ENCODE peak calls at places on chromosomes 7 and 10, in seven cellular contexts. X is gastrocnemius medialis; R is brain pericyte; T is Right ventricle myocardium superior; B is AG09319; G is naive thymus-derived CD8-positive, alpha-beta T cell; J is activated CD4-positive, alpha-beta T cell treated with anti-CD3 and anti-CD28 coated beads for 24 hours. K is an unnamed sample.

GRCh38 chr10:117492504-117492903 is 50.0 kb upstream of the EMX2 start:
- DNase-seq in B (no peak), R (no peak), J (no peak), X (no peak), T (no peak), G (no peak), K (no peak)

GRCh38 chr7:114922652-114923402 is 933 bp downstream of the MDFIC start:
- DNase-seq in B (peak), X (peak), T (peak), J (peak), R (no peak), G (peak), K (peak)

GRCh38 chr7:142939226-142939910 is at the start of gene LLCFC1:
- DNase-seq in R (no peak), G (no peak), X (no peak), B (no peak), J (no peak), T (no peak), K (no peak)

GRCh38 chr10:64880546-64880945 is 1359.3 kb downstream of the REEP3 start:
- DNase-seq in J (no peak), B (no peak), G (no peak), T (no peak), R (no peak), X (no peak), K (no peak)

GRCh38 chr10:106214243-106214642 is 950.3 kb downstream of the SORCS1 start:
- DNase-seq in T (no peak), J (no peak), X (no peak), B (no peak), R (no peak), G (no peak), K (no peak)

GRCh38 chr7:94360926-94361325 is 33.8 kb upstream of the COL1A2 start:
- DNase-seq in T (no peak), G (no peak), X (no peak), J (no peak), B (no peak), R (no peak), K (no peak)

GRCh38 chr7:111571720-111572119 is 9.4 kb upstream of the IMMP2L start:
- DNase-seq in T (no peak), B (no peak), X (no peak), J (no peak), G (no peak), R (no peak), K (no peak)

GRCh38 chr7:139452948-139453672 is 30.4 kb downstream of the KLRG2 start:
- DNase-seq in T (no peak), G (no peak), X (no peak), J (no peak), R (no peak), B (no peak), K (peak)

GRCh38 chr10:70651661-70652060 is 20.6 kb upstream of the ADAMTS14 start:
- DNase-seq in X (no peak), B (no peak), T (no peak), J (no peak), R (no peak), G (peak), K (no peak)

GRCh38 chr10:86523348-86523747 is 1.8 kb upstream of the WAPL start:
- DNase-seq in X (peak), R (no peak), T (no peak), G (no peak), B (no peak), J (no peak), K (no peak)

GRCh38 chr7:154532771-154533170 is 470.2 kb downstream of the PAXIP1 start:
- DNase-seq in R (no peak), J (no peak), T (no peak), X (no peak), G (no peak), B (no peak), K (no peak)

GRCh38 chr10:123132576-123133477 is 2.9 kb upstream of the HMX3 start:
- DNase-seq in X (peak), B (peak), G (peak), R (no peak), J (peak), T (peak), K (peak)

GRCh38 chr10:70348228-70348850 is 34.1 kb downstream of the LRRC20 start:
- DNase-seq in J (peak), R (no peak), X (peak), T (peak), B (no peak), G (peak), K (peak)

GRCh38 chr7:2510909-2511768 is 8.4 kb upstream of the LFNG start:
- DNase-seq in X (no peak), T (peak), G (peak), J (no peak), R (no peak), B (no peak), K (peak)

GRCh38 chr7:143479055-143479766 is 1.5 kb downstream of the TAS2R41 start:
- DNase-seq in G (no peak), R (no peak), T (no peak), X (no peak), B (peak), J (no peak), K (no peak)

GRCh38 chr7:26583094-26583493 is 281.3 kb downstream of the SKAP2 start:
- DNase-seq in X (no peak), J (no peak), G (no peak), B (no peak), T (no peak), R (no peak), K (no peak)

GRCh38 chr7:110877086-110877485 is 213.8 kb upstream of the LRRN3 start:
- DNase-seq in G (no peak), J (no peak), R (no peak), X (no peak), B (no peak), T (no peak), K (no peak)

GRCh38 chr7:147406521-147407115 is 1183.9 kb upstream of the C7orf33 start:
- DNase-seq in J (no peak), R (no peak), X (no peak), G (no peak), T (no peak), B (no peak), K (no peak)

GRCh38 chr10:60350400-60350799 is 39.3 kb downstream of the ANK3 start:
- DNase-seq in R (no peak), T (no peak), J (no peak), X (no peak), G (no peak), B (no peak), K (peak)

GRCh38 chr10:25888627-25889026 is 45.4 kb upstream of the MYO3A start:
- DNase-seq in G (no peak), X (no peak), R (no peak), J (no peak), B (no peak), T (no peak), K (no peak)

GRCh38 chr10:44068716-44069482 is 316.0 kb downstream of the CXCL12 start:
- DNase-seq in G (no peak), J (no peak), R (no peak), T (peak), X (peak), B (no peak), K (no peak)

GRCh38 chr7:102891693-102892261 is 21.0 kb upstream of the LRRC17 start:
- DNase-seq in R (no peak), G (no peak), J (no peak), X (peak), T (peak), B (no peak), K (peak)

GRCh38 chr7:157302314-157302711 is 34.5 kb upstream of the DNAJB6 start:
- DNase-seq in R (no peak), X (peak), G (peak), J (peak), T (peak), B (no peak), K (no peak)

GRCh38 chr7:79820387-79820786 is 314.2 kb upstream of the GNAI1 start:
- DNase-seq in B (peak), T (peak), G (no peak), X (no peak), R (peak), J (no peak), K (peak)

GRCh38 chr7:144454256-144455039 is 51.0 kb upstream of the NOBOX start:
- DNase-seq in X (no peak), G (no peak), J (no peak), T (no peak), B (no peak), R (no peak), K (peak)

GRCh38 chr7:1325246-1325645 is 92.6 kb downstream of the UNCX start:
- DNase-seq in J (no peak), G (no peak), T (peak), B (no peak), R (no peak), X (no peak), K (no peak)

GRCh38 chr10:96073722-96074121 is 30.3 kb downstream of the CCNJ start:
- DNase-seq in X (no peak), R (peak), G (no peak), B (no peak), T (no peak), J (no peak), K (peak)

K was measured in endothelial cell of umbilical vein.